ENCODE peak calls at places on chromosomes 6 and 20, in eight cellular contexts. One of them, this sample, is unnamed.

GRCh38 chr6:7684843-7685242 is 41.1 kb upstream of the BMP6 start:
- DNase-seq in brain microvascular endothelial cell: no peak
- DNase-seq in WTC11: peak; percentile 85
- DNase-seq in heart right ventricle: no peak
- DNase-seq in neural crest cell: no peak
- DNase-seq in epithelial cell of proximal tubule: no peak
- DNase-seq in cardiac muscle cell: no peak
- DNase-seq in body of pancreas: no peak
- DNase-seq in this sample: no peak

GRCh38 chr20:10111144-10111771 is 76.5 kb downstream of the ANKEF1 start:
- DNase-seq in cardiac muscle cell: no peak
- DNase-seq in brain microvascular endothelial cell: no peak
- DNase-seq in neural crest cell: no peak
- DNase-seq in body of pancreas: peak; percentile 51
- DNase-seq in epithelial cell of proximal tubule: no peak
- DNase-seq in heart right ventricle: no peak
- DNase-seq in WTC11: no peak
- DNase-seq in this sample: no peak

GRCh38 chr20:49292010-49292409 is 14.2 kb upstream of the ZNFX1 start:
- DNase-seq in body of pancreas: no peak
- DNase-seq in WTC11: no peak
- DNase-seq in heart right ventricle: no peak
- DNase-seq in cardiac muscle cell: no peak
- DNase-seq in brain microvascular endothelial cell: no peak
- DNase-seq in epithelial cell of proximal tubule: no peak
- DNase-seq in neural crest cell: no peak
- DNase-seq in this sample: no peak

GRCh38 chr20:49824206-49824605 is 11.6 kb downstream of the SLC9A8 start:
- DNase-seq in epithelial cell of proximal tubule: no peak
- DNase-seq in brain microvascular endothelial cell: no peak
- DNase-seq in neural crest cell: no peak
- DNase-seq in WTC11: no peak
- DNase-seq in cardiac muscle cell: no peak
- DNase-seq in heart right ventricle: no peak
- DNase-seq in body of pancreas: no peak
- DNase-seq in this sample: no peak

GRCh38 chr6:19662911-19663310 is 174.3 kb upstream of the ID4 start:
- DNase-seq in body of pancreas: no peak
- DNase-seq in WTC11: no peak
- DNase-seq in epithelial cell of proximal tubule: no peak
- DNase-seq in neural crest cell: no peak
- DNase-seq in cardiac muscle cell: no peak
- DNase-seq in brain microvascular endothelial cell: no peak
- DNase-seq in heart right ventricle: no peak
- DNase-seq in this sample: no peak

GRCh38 chr20:14775778-14776177 is 438.4 kb upstream of the FLRT3 start:
- DNase-seq in epithelial cell of proximal tubule: peak; percentile 49
- DNase-seq in body of pancreas: peak; percentile 22
- DNase-seq in neural crest cell: no peak
- DNase-seq in heart right ventricle: no peak
- DNase-seq in cardiac muscle cell: peak; percentile 35
- DNase-seq in WTC11: no peak
- DNase-seq in brain microvascular endothelial cell: peak; percentile 98
- DNase-seq in this sample: no peak

GRCh38 chr6:149052350-149053106 is 265.0 kb upstream of the TAB2 start:
- DNase-seq in neural crest cell: no peak
- DNase-seq in heart right ventricle: no peak
- DNase-seq in cardiac muscle cell: no peak
- DNase-seq in WTC11: no peak
- DNase-seq in brain microvascular endothelial cell: no peak
- DNase-seq in epithelial cell of proximal tubule: no peak
- DNase-seq in body of pancreas: no peak
- DNase-seq in this sample: no peak

GRCh38 chr6:132330759-132331158 is 70.5 kb downstream of the MOXD1 start:
- DNase-seq in body of pancreas: no peak
- DNase-seq in heart right ventricle: no peak
- DNase-seq in WTC11: no peak
- DNase-seq in brain microvascular endothelial cell: no peak
- DNase-seq in epithelial cell of proximal tubule: no peak
- DNase-seq in cardiac muscle cell: no peak
- DNase-seq in neural crest cell: no peak
- DNase-seq in this sample: no peak

GRCh38 chr6:80457044-80457933 is 350.8 kb downstream of the BCKDHB start:
- DNase-seq in neural crest cell: no peak
- DNase-seq in body of pancreas: peak; percentile 47
- DNase-seq in cardiac muscle cell: peak; percentile 97
- DNase-seq in brain microvascular endothelial cell: peak; percentile 93
- DNase-seq in epithelial cell of proximal tubule: peak; percentile 81
- DNase-seq in heart right ventricle: peak; percentile 66
- DNase-seq in WTC11: no peak
- DNase-seq in this sample: no peak

GRCh38 chr6:150492941-150493340 is 106.7 kb upstream of the PLEKHG1 start:
- DNase-seq in heart right ventricle: no peak
- DNase-seq in epithelial cell of proximal tubule: peak; percentile 86
- DNase-seq in WTC11: no peak
- DNase-seq in neural crest cell: no peak
- DNase-seq in cardiac muscle cell: peak; percentile 56
- DNase-seq in brain microvascular endothelial cell: peak; percentile 18
- DNase-seq in body of pancreas: no peak
- DNase-seq in this sample: no peak

GRCh38 chr6:150491131-150491795 is 108.4 kb upstream of the PLEKHG1 start:
- DNase-seq in epithelial cell of proximal tubule: peak; percentile 84
- DNase-seq in cardiac muscle cell: peak; percentile 43
- DNase-seq in WTC11: no peak
- DNase-seq in body of pancreas: no peak
- DNase-seq in brain microvascular endothelial cell: peak; percentile 40
- DNase-seq in neural crest cell: no peak
- DNase-seq in heart right ventricle: no peak
- DNase-seq in this sample: no peak

GRCh38 chr6:150492507-150492906 is 107.2 kb upstream of the PLEKHG1 start:
- DNase-seq in heart right ventricle: no peak
- DNase-seq in cardiac muscle cell: peak; percentile 7
- DNase-seq in body of pancreas: no peak
- DNase-seq in brain microvascular endothelial cell: no peak
- DNase-seq in neural crest cell: no peak
- DNase-seq in epithelial cell of proximal tubule: peak; percentile 70
- DNase-seq in WTC11: peak; percentile 19
- DNase-seq in this sample: no peak

GRCh38 chr6:150491796-150492142 is 107.9 kb upstream of the PLEKHG1 start:
- DNase-seq in heart right ventricle: no peak
- DNase-seq in WTC11: no peak
- DNase-seq in epithelial cell of proximal tubule: no peak
- DNase-seq in brain microvascular endothelial cell: no peak
- DNase-seq in cardiac muscle cell: no peak
- DNase-seq in neural crest cell: no peak
- DNase-seq in body of pancreas: no peak
- DNase-seq in this sample: no peak

DNA sequence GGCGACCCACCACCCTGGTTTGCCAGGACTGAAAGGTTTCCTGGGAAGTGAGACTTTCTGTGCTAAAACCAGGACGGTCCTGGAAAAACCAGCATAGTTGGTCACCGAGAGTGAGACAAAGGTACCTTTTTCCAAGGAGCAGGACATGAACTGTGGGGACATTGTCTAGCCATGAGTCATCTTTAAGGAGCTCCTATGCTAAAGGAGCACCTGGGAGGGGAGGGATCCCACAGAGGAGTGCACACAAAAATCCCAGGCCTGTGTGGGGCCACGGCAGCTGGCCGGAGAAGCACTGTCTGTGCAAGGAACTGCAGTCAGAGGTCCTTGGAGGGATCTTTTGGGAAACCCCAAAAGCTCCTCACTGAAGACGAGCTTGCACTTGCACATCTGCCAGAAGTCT is 109.1 kb upstream of the PLEKHG1 start:
- DNase-seq in body of pancreas: no peak
- DNase-seq in cardiac muscle cell: no peak
- DNase-seq in heart right ventricle: no peak
- DNase-seq in WTC11: no peak
- DNase-seq in brain microvascular endothelial cell: no peak
- DNase-seq in neural crest cell: no peak
- DNase-seq in epithelial cell of proximal tubule: no peak
- DNase-seq in this sample: no peak
- TF ChIP-seq CTCF in body of pancreas: no peak
- TF ChIP-seq CTCF in cardiac muscle cell: no peak
- TF ChIP-seq CTCF in heart right ventricle: no peak
- TF ChIP-seq CTCF in WTC11: no peak
- TF ChIP-seq CTCF in brain microvascular endothelial cell: no peak
- TF ChIP-seq CTCF in neural crest cell: no peak
- TF ChIP-seq CTCF in epithelial cell of proximal tubule: no peak
- TF ChIP-seq CTCF in this sample: no peak

GRCh38 chr20:62881662-62882395 is 20.2 kb upstream of the TCFL5 start:
- DNase-seq in body of pancreas: no peak
- DNase-seq in WTC11: no peak
- DNase-seq in heart right ventricle: no peak
- DNase-seq in brain microvascular endothelial cell: no peak
- DNase-seq in neural crest cell: no peak
- DNase-seq in epithelial cell of proximal tubule: no peak
- DNase-seq in cardiac muscle cell: no peak
- DNase-seq in this sample: no peak
- TF ChIP-seq CTCF in body of pancreas: no peak
- TF ChIP-seq CTCF in WTC11: no peak
- TF ChIP-seq CTCF in heart right ventricle: no peak
- TF ChIP-seq CTCF in brain microvascular endothelial cell: no peak
- TF ChIP-seq CTCF in neural crest cell: no peak
- TF ChIP-seq CTCF in epithelial cell of proximal tubule: no peak
- TF ChIP-seq CTCF in cardiac muscle cell: no peak
- TF ChIP-seq CTCF in this sample: no peak

GRCh38 chr6:26157150-26157837 is 70.1 kb downstream of the HFE start:
- DNase-seq in WTC11: peak; percentile 77
- DNase-seq in neural crest cell: peak; percentile 57
- DNase-seq in cardiac muscle cell: peak; percentile 65
- DNase-seq in epithelial cell of proximal tubule: no peak
- DNase-seq in body of pancreas: peak; percentile 69
- DNase-seq in brain microvascular endothelial cell: peak; percentile 29
- DNase-seq in heart right ventricle: peak; percentile 73
- DNase-seq in this sample: peak; percentile 81

GRCh38 chr6:26159417-26160273 is 72.4 kb downstream of the HFE start:
- DNase-seq in body of pancreas: no peak
- DNase-seq in epithelial cell of proximal tubule: no peak
- DNase-seq in cardiac muscle cell: peak; percentile 38
- DNase-seq in neural crest cell: no peak
- DNase-seq in WTC11: no peak
- DNase-seq in heart right ventricle: no peak
- DNase-seq in brain microvascular endothelial cell: no peak
- DNase-seq in this sample: no peak

GRCh38 chr6:26156850-26157149 is 69.6 kb downstream of the HFE start:
- DNase-seq in WTC11: no peak
- DNase-seq in neural crest cell: no peak
- DNase-seq in epithelial cell of proximal tubule: no peak
- DNase-seq in heart right ventricle: peak; percentile 16
- DNase-seq in body of pancreas: no peak
- DNase-seq in cardiac muscle cell: no peak
- DNase-seq in brain microvascular endothelial cell: no peak
- DNase-seq in this sample: no peak

GRCh38 chr6:26157838-26158580 is 70.8 kb downstream of the HFE start:
- DNase-seq in body of pancreas: peak; percentile 84
- DNase-seq in WTC11: peak; percentile 70
- DNase-seq in neural crest cell: peak; percentile 66
- DNase-seq in cardiac muscle cell: peak; percentile 98
- DNase-seq in heart right ventricle: peak; percentile 86
- DNase-seq in epithelial cell of proximal tubule: peak; percentile 99
- DNase-seq in brain microvascular endothelial cell: peak; percentile 90
- DNase-seq in this sample: peak; percentile 67

DNA sequence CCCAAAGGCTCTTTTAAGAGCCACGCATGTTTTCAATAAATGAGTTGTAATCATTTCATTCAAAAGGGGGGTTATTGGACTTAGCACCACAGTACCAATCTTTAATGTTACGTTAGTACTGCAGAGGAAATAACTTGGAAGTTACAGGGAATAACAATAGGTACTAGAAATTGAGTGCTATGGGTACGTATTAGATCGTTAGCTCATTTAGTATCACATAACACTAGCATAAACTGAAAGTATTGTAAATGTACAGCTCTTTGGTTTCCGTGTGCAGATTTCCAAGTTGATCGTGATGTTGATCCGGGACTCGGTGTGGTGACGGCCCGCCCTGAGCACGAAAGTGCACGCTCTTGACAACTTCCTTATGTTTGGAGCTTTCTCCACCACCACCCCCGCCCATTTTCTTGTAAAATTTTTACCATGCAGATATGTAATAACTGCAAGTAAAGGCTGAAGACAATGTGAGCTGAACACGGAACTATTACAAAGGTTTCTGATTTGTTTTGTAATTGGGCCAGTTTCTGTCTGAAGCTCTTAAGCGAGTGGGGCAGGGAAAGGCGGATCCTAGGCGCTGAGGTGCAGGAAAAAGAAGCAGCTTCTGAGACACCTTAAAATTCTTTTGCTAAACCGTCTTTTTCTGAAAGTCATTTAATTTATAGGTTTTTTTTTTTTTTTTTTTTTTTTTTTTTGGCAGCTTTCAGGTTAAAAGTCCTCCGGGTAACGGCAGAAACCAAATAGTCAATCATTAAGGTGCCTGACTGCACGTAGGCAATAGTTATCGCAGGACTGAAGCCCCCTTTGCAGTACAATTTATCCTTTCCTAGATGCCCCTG is 71.6 kb downstream of the HFE start:
- DNase-seq in body of pancreas: peak; percentile 73
- DNase-seq in heart right ventricle: peak; percentile 44
- DNase-seq in WTC11: no peak
- DNase-seq in brain microvascular endothelial cell: peak; percentile 43
- DNase-seq in neural crest cell: no peak
- DNase-seq in cardiac muscle cell: peak; percentile 60
- DNase-seq in epithelial cell of proximal tubule: no peak
- DNase-seq in this sample: peak; percentile 37
- TF ChIP-seq CTCF in body of pancreas: no peak
- TF ChIP-seq CTCF in heart right ventricle: no peak
- TF ChIP-seq CTCF in WTC11: no peak
- TF ChIP-seq CTCF in brain microvascular endothelial cell: no peak
- TF ChIP-seq CTCF in neural crest cell: no peak
- TF ChIP-seq CTCF in cardiac muscle cell: no peak
- TF ChIP-seq CTCF in epithelial cell of proximal tubule: no peak
- TF ChIP-seq CTCF in this sample: no peak

GRCh38 chr20:19806806-19807691 is 49.0 kb downstream of the RIN2 start:
- DNase-seq in heart right ventricle: no peak
- DNase-seq in epithelial cell of proximal tubule: no peak
- DNase-seq in brain microvascular endothelial cell: no peak
- DNase-seq in body of pancreas: peak; percentile 34
- DNase-seq in WTC11: no peak
- DNase-seq in neural crest cell: no peak
- DNase-seq in cardiac muscle cell: peak; percentile 62
- DNase-seq in this sample: no peak

GRCh38 chr20:19799325-19799724 is 41.3 kb downstream of the RIN2 start:
- DNase-seq in heart right ventricle: no peak
- DNase-seq in brain microvascular endothelial cell: no peak
- DNase-seq in body of pancreas: no peak
- DNase-seq in neural crest cell: no peak
- DNase-seq in cardiac muscle cell: no peak
- DNase-seq in epithelial cell of proximal tubule: no peak
- DNase-seq in WTC11: no peak
- DNase-seq in this sample: no peak

GRCh38 chr20:19802099-19802491 is 44.0 kb downstream of the RIN2 start:
- DNase-seq in heart right ventricle: no peak
- DNase-seq in brain microvascular endothelial cell: no peak
- DNase-seq in cardiac muscle cell: no peak
- DNase-seq in body of pancreas: no peak
- DNase-seq in epithelial cell of proximal tubule: no peak
- DNase-seq in neural crest cell: no peak
- DNase-seq in WTC11: no peak
- DNase-seq in this sample: no peak

GRCh38 chr20:19807901-19808300 is 49.8 kb downstream of the RIN2 start:
- DNase-seq in cardiac muscle cell: no peak
- DNase-seq in neural crest cell: no peak
- DNase-seq in body of pancreas: no peak
- DNase-seq in heart right ventricle: no peak
- DNase-seq in WTC11: no peak
- DNase-seq in epithelial cell of proximal tubule: no peak
- DNase-seq in brain microvascular endothelial cell: no peak
- DNase-seq in this sample: no peak

GRCh38 chr20:19802492-19803158 is 44.6 kb downstream of the RIN2 start:
- DNase-seq in brain microvascular endothelial cell: no peak
- DNase-seq in heart right ventricle: no peak
- DNase-seq in epithelial cell of proximal tubule: peak; percentile 70
- DNase-seq in WTC11: peak; percentile 30
- DNase-seq in cardiac muscle cell: no peak
- DNase-seq in neural crest cell: no peak
- DNase-seq in body of pancreas: peak; percentile 26
- DNase-seq in this sample: no peak
- TF ChIP-seq CTCF in brain microvascular endothelial cell: peak; percentile 49
- TF ChIP-seq CTCF in heart right ventricle: peak; percentile 11
- TF ChIP-seq CTCF in epithelial cell of proximal tubule: peak; percentile 75
- TF ChIP-seq CTCF in WTC11: no peak
- TF ChIP-seq CTCF in cardiac muscle cell: peak; percentile 19
- TF ChIP-seq CTCF in neural crest cell: peak; percentile 60
- TF ChIP-seq CTCF in body of pancreas: peak; percentile 42
- TF ChIP-seq CTCF in this sample: no peak